ENCODE peak calls at places on chromosomes 5 and 9, in five cellular contexts. K, W, T, E and G are unnamed samples.

GRCh38 chr5:7074176-7074575 is 321.8 kb upstream of the ADCY2 start:
- DNase-seq in T (no peak), K (no peak), E (no peak), W (no peak), G (no peak)

GRCh38 chr5:158837908-158838307 is 261.8 kb downstream of the EBF1 start:
- DNase-seq in K (no peak), W (peak; percentile 52), E (no peak), T (no peak), G (no peak)

GRCh38 chr5:74212336-74212735 is 428.2 kb downstream of the ENC1 start:
- DNase-seq in T (peak; percentile 26), K (no peak), W (no peak), E (peak; percentile 30), G (no peak)

GRCh38 chr5:56737002-56737621 is 78.2 kb upstream of the MAP3K1 start:
- DNase-seq in W (no peak), K (no peak), E (peak; percentile 75), T (no peak), G (no peak)

GRCh38 chr5:28249771-28250415 is 1211.5 kb upstream of the CDH9 start:
- DNase-seq in T (no peak), K (peak; percentile 26), E (no peak), W (no peak), G (no peak)

GRCh38 chr5:125408582-125409069 is 662.2 kb upstream of the ZNF608 start:
- DNase-seq in W (peak; percentile 37), K (peak; percentile 96), E (peak; percentile 88), T (peak; percentile 27), G (no peak)

GRCh38 chr5:41856644-41857491 is 13.4 kb downstream of the OXCT1 start:
- DNase-seq in E (peak; percentile 73), T (peak; percentile 58), K (no peak), W (no peak), G (peak; percentile 70)

GRCh38 chr5:23352437-23352836 is 155.0 kb upstream of the PRDM9 start:
- DNase-seq in K (no peak), W (no peak), E (no peak), T (no peak), G (no peak)

GRCh38 chr9:79362100-79363081 is 209.4 kb upstream of the TLE4 start:
- DNase-seq in E (peak; percentile 64), T (no peak), K (no peak), W (no peak), G (no peak)

GRCh38 chr5:171251519-171251918 is 57.5 kb upstream of the TLX3 start:
- DNase-seq in K (no peak), T (no peak), W (no peak), E (no peak), G (no peak)

GRCh38 chr5:1129725-1130082 is 17.8 kb upstream of the SLC12A7 start:
- DNase-seq in K (no peak), W (no peak), E (no peak), T (no peak), G (no peak)

GRCh38 chr5:1881273-1881586 is 1.5 kb downstream of the IRX4 start:
- DNase-seq in W (no peak), E (no peak), K (no peak), T (peak; percentile 75), G (no peak)

GRCh38 chr5:168471785-168472184 is 14.5 kb upstream of the RARS1 start:
- DNase-seq in E (peak; percentile 59), K (no peak), W (no peak), T (no peak), G (no peak)

GRCh38 chr5:78360674-78361225 is 333 bp downstream of the SCAMP1 start:
- DNase-seq in T (no peak), E (no peak), K (no peak), W (peak; percentile 67), G (peak; percentile 85)

GRCh38 chr5:133480866-133481265 is 131.5 kb downstream of the FSTL4 start:
- DNase-seq in W (no peak), E (no peak), T (no peak), K (no peak), G (no peak)

GRCh38 chr9:98995059-98995665 is 51.5 kb downstream of the COL15A1 start:
- DNase-seq in E (no peak), T (no peak), W (peak; percentile 83), K (no peak), G (no peak)

GRCh38 chr9:98917691-98918487 is 25.8 kb upstream of the COL15A1 start:
- DNase-seq in K (no peak), T (no peak), E (no peak), W (no peak), G (no peak)

GRCh38 chr9:34690983-34691382 is at the start of gene CCL19:
- DNase-seq in T (no peak), K (no peak), E (no peak), W (no peak), G (no peak)

GRCh38 chr9:83511051-83511450 is 27.1 kb downstream of the FRMD3 start:
- DNase-seq in K (no peak), T (no peak), E (no peak), W (no peak), G (no peak)

GRCh38 chr9:130364619-130365322 is 80.0 kb upstream of the ASS1 start:
- DNase-seq in T (no peak), K (no peak), W (no peak), E (no peak), G (no peak)

GRCh38 chr5:153952057-153952456 is 86.7 kb downstream of the FAM114A2 start:
- DNase-seq in T (no peak), K (no peak), E (no peak), W (no peak), G (no peak)

GRCh38 chr9:85740821-85741111 is 988 bp downstream of the AGTPBP1 start:
- DNase-seq in W (no peak), T (no peak), K (no peak), E (peak; percentile 7), G (no peak)

GRCh38 chr9:68780735-68781134 is 75.7 kb downstream of the PIP5K1B start:
- DNase-seq in E (peak; percentile 4), T (no peak), K (no peak), W (no peak), G (peak; percentile 7)

GRCh38 chr5:133421394-133421793 is 190.9 kb downstream of the FSTL4 start:
- DNase-seq in E (no peak), W (no peak), T (no peak), K (no peak), G (no peak)

GRCh38 chr5:17224858-17225436 is 7.5 kb downstream of the BASP1 start:
- DNase-seq in T (no peak), K (no peak), W (no peak), E (peak; percentile 82), G (no peak)
- H3K4me3 ChIP-seq in T (no peak overlapping the region), K (no peak overlapping the region), W (no peak overlapping the region), E (no peak overlapping the region), G (no peak overlapping the region)

GRCh38 chr5:59042201-59042600 is 459.3 kb downstream of the RAB3C start:
- DNase-seq in T (no peak), W (no peak), K (peak; percentile 61), E (peak; percentile 63), G (no peak)

GRCh38 chr5:59039296-59040006 is 456.6 kb downstream of the RAB3C start:
- DNase-seq in T (no peak), E (peak; percentile 76), W (peak; percentile 91), K (no peak), G (peak; percentile 91)

GRCh38 chr5:59040007-59040803 is 457.3 kb downstream of the RAB3C start:
- DNase-seq in T (no peak), W (no peak), E (no peak), K (no peak), G (no peak)

GRCh38 chr5:59041355-59041754 is 458.5 kb downstream of the RAB3C start:
- DNase-seq in E (no peak), T (no peak), K (no peak), W (no peak), G (no peak)

GRCh38 chr5:59040804-59041201 is 457.9 kb downstream of the RAB3C start:
- DNase-seq in W (no peak), T (no peak), K (no peak), E (no peak), G (no peak)
- H3K4me3 ChIP-seq in W (no peak overlapping the region), T (no peak overlapping the region), K (no peak overlapping the region), E (no peak overlapping the region), G (no peak overlapping the region)

DNA sequence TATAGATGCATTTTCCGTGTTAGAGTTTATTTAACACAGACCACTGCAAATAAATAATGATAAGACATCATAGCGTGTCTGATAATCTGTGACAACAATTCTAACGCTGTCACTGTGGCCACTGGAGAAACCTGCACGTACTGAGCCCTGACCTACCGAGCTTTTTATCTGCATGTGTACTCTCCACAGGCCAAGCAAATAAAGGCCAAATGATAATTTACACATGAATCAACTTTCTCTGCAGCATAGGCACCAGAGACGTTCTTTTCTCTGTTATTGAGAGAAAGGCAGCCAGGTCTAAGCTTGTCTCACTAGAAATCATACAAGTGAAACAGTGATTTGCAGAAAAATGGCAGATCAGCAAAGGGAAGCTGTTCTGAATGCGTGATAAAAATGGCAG is 75.8 kb downstream of the POU5F2 start:
- DNase-seq in E (no peak), W (no peak), K (no peak), T (no peak), G (no peak)
- H3K4me3 ChIP-seq in E (no peak overlapping the region), W (no peak overlapping the region), K (no peak overlapping the region), T (no peak overlapping the region), G (no peak overlapping the region)

GRCh38 chr9:87958591-87958990 is 15.7 kb downstream of the CDK20 start:
- DNase-seq in W (no peak), T (no peak), E (no peak), K (no peak), G (no peak)
- H3K4me3 ChIP-seq in W (no peak overlapping the region), T (no peak overlapping the region), E (no peak overlapping the region), K (no peak overlapping the region), G (no peak overlapping the region)

GRCh38 chr9:16721972-16722371 is 148.5 kb downstream of the BNC2 start:
- DNase-seq in W (peak; percentile 50), E (peak; percentile 30), K (no peak), T (no peak), G (no peak)

GRCh38 chr9:16718296-16718695 is 152.2 kb downstream of the BNC2 start:
- DNase-seq in K (no peak), T (no peak), W (no peak), E (peak; percentile 48), G (no peak)

GRCh38 chr9:16718952-16719351 is 151.5 kb downstream of the BNC2 start:
- DNase-seq in T (no peak), K (no peak), W (no peak), E (peak; percentile 39), G (no peak)

GRCh38 chr9:16719921-16720320 is 150.5 kb downstream of the BNC2 start:
- DNase-seq in T (no peak), K (no peak), W (no peak), E (no peak), G (no peak)

DNA sequence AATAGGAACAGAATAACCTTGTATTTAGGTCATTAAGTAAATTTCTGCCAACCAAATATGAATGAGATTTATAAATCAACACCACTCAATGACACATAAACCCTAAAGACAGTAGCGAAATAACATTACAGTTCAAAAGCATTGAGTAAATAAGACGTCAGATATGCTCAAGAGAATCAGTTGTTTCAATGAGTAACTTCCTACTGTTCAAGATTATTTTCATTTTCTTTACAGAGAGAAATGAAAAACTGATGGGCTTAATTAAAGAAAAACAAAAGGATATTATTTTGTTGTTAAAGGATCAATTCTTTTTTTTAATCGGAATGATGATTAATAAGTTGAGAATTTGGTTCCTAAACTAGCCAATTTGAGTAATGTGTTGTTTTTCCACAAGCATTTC is 150.1 kb downstream of the BNC2 start:
- DNase-seq in K (no peak), E (no peak), W (no peak), T (no peak), G (no peak)
- H3K4me3 ChIP-seq in K (no peak overlapping the region), E (no peak overlapping the region), W (no peak overlapping the region), T (no peak overlapping the region), G (no peak overlapping the region)